ENCODE peak calls at places on chromosome 20, in nine cellular contexts. One of them, this sample, is unnamed.

GRCh38 chr20:25233016-25233772 is 14.7 kb upstream of the PYGB start:
- DNase-seq in neural progenitor cell: peak
- DNase-seq in lower lobe of right lung: peak
- DNase-seq in right lobe of liver: peak
- DNase-seq in uterus: no peak
- DNase-seq in NCI-H345: peak
- DNase-seq in T-helper 1 cell: no peak
- DNase-seq in anterior cingulate cortex: no peak
- DNase-seq in CD8-positive, alpha-beta memory T cell: no peak
- DNase-seq in this sample: peak

GRCh38 chr20:59455392-59456341 is 148.7 kb upstream of the PHACTR3 start:
- DNase-seq in neural progenitor cell: peak
- DNase-seq in CD8-positive, alpha-beta memory T cell: no peak
- DNase-seq in T-helper 1 cell: no peak
- DNase-seq in anterior cingulate cortex: no peak
- DNase-seq in right lobe of liver: no peak
- DNase-seq in lower lobe of right lung: no peak
- DNase-seq in NCI-H345: no peak
- DNase-seq in uterus: no peak
- DNase-seq in this sample: no peak

GRCh38 chr20:3041818-3042504 is 1.5 kb upstream of the GNRH2 start:
- DNase-seq in lower lobe of right lung: no peak
- DNase-seq in CD8-positive, alpha-beta memory T cell: no peak
- DNase-seq in anterior cingulate cortex: no peak
- DNase-seq in NCI-H345: peak
- DNase-seq in uterus: no peak
- DNase-seq in right lobe of liver: peak
- DNase-seq in T-helper 1 cell: no peak
- DNase-seq in neural progenitor cell: no peak
- DNase-seq in this sample: no peak

GRCh38 chr20:1517010-1517409 is 25.8 kb upstream of the SIRPB2 start:
- DNase-seq in neural progenitor cell: no peak
- DNase-seq in T-helper 1 cell: no peak
- DNase-seq in right lobe of liver: no peak
- DNase-seq in NCI-H345: no peak
- DNase-seq in lower lobe of right lung: no peak
- DNase-seq in uterus: no peak
- DNase-seq in CD8-positive, alpha-beta memory T cell: no peak
- DNase-seq in anterior cingulate cortex: no peak
- DNase-seq in this sample: no peak

GRCh38 chr20:63330940-63331339 is 30.2 kb downstream of the CHRNA4 start:
- DNase-seq in T-helper 1 cell: no peak
- DNase-seq in lower lobe of right lung: no peak
- DNase-seq in CD8-positive, alpha-beta memory T cell: no peak
- DNase-seq in anterior cingulate cortex: no peak
- DNase-seq in NCI-H345: no peak
- DNase-seq in uterus: no peak
- DNase-seq in right lobe of liver: no peak
- DNase-seq in neural progenitor cell: peak
- DNase-seq in this sample: no peak

GRCh38 chr20:37711987-37712961 is 18.4 kb downstream of the CTNNBL1 start:
- DNase-seq in right lobe of liver: peak
- DNase-seq in lower lobe of right lung: no peak
- DNase-seq in uterus: no peak
- DNase-seq in NCI-H345: no peak
- DNase-seq in CD8-positive, alpha-beta memory T cell: no peak
- DNase-seq in T-helper 1 cell: no peak
- DNase-seq in anterior cingulate cortex: no peak
- DNase-seq in neural progenitor cell: peak
- DNase-seq in this sample: no peak

GRCh38 chr20:55069951-55070350 is 594.6 kb downstream of the DOK5 start:
- DNase-seq in uterus: no peak
- DNase-seq in anterior cingulate cortex: no peak
- DNase-seq in right lobe of liver: no peak
- DNase-seq in lower lobe of right lung: no peak
- DNase-seq in neural progenitor cell: no peak
- DNase-seq in NCI-H345: no peak
- DNase-seq in T-helper 1 cell: no peak
- DNase-seq in CD8-positive, alpha-beta memory T cell: no peak
- DNase-seq in this sample: no peak

GRCh38 chr20:23126281-23127061 is 40.3 kb upstream of the CD93 start:
- DNase-seq in neural progenitor cell: no peak
- DNase-seq in NCI-H345: no peak
- DNase-seq in T-helper 1 cell: no peak
- DNase-seq in CD8-positive, alpha-beta memory T cell: no peak
- DNase-seq in uterus: no peak
- DNase-seq in anterior cingulate cortex: no peak
- DNase-seq in lower lobe of right lung: no peak
- DNase-seq in right lobe of liver: no peak
- DNase-seq in this sample: no peak

GRCh38 chr20:17712708-17713107 is 12.9 kb downstream of the BANF2 start:
- DNase-seq in NCI-H345: no peak
- DNase-seq in uterus: no peak
- DNase-seq in CD8-positive, alpha-beta memory T cell: no peak
- DNase-seq in anterior cingulate cortex: no peak
- DNase-seq in lower lobe of right lung: no peak
- DNase-seq in neural progenitor cell: no peak
- DNase-seq in T-helper 1 cell: no peak
- DNase-seq in right lobe of liver: no peak
- DNase-seq in this sample: no peak

GRCh38 chr20:24772667-24773066 is 176.4 kb upstream of the CST7 start:
- DNase-seq in anterior cingulate cortex: no peak
- DNase-seq in lower lobe of right lung: no peak
- DNase-seq in NCI-H345: no peak
- DNase-seq in right lobe of liver: peak
- DNase-seq in uterus: no peak
- DNase-seq in T-helper 1 cell: no peak
- DNase-seq in CD8-positive, alpha-beta memory T cell: no peak
- DNase-seq in neural progenitor cell: no peak
- DNase-seq in this sample: no peak

GRCh38 chr20:50680106-50680960 is 11.0 kb downstream of the RIPOR3 start:
- DNase-seq in anterior cingulate cortex: no peak
- DNase-seq in T-helper 1 cell: no peak
- DNase-seq in neural progenitor cell: no peak
- DNase-seq in CD8-positive, alpha-beta memory T cell: no peak
- DNase-seq in uterus: peak
- DNase-seq in NCI-H345: no peak
- DNase-seq in lower lobe of right lung: no peak
- DNase-seq in right lobe of liver: peak
- DNase-seq in this sample: no peak

GRCh38 chr20:43017241-43018030 is 172.3 kb downstream of the PTPRT start:
- DNase-seq in right lobe of liver: no peak
- DNase-seq in neural progenitor cell: no peak
- DNase-seq in anterior cingulate cortex: no peak
- DNase-seq in lower lobe of right lung: no peak
- DNase-seq in NCI-H345: no peak
- DNase-seq in T-helper 1 cell: no peak
- DNase-seq in uterus: no peak
- DNase-seq in CD8-positive, alpha-beta memory T cell: no peak
- DNase-seq in this sample: no peak

GRCh38 chr20:10253750-10254149 is 35.1 kb downstream of the SNAP25 start:
- DNase-seq in anterior cingulate cortex: no peak
- DNase-seq in right lobe of liver: no peak
- DNase-seq in neural progenitor cell: no peak
- DNase-seq in NCI-H345: no peak
- DNase-seq in CD8-positive, alpha-beta memory T cell: no peak
- DNase-seq in lower lobe of right lung: no peak
- DNase-seq in uterus: no peak
- DNase-seq in T-helper 1 cell: no peak
- DNase-seq in this sample: no peak

GRCh38 chr20:13930246-13930645 is 60.2 kb downstream of the SEL1L2 start:
- DNase-seq in right lobe of liver: no peak
- DNase-seq in NCI-H345: no peak
- DNase-seq in neural progenitor cell: no peak
- DNase-seq in uterus: no peak
- DNase-seq in CD8-positive, alpha-beta memory T cell: no peak
- DNase-seq in lower lobe of right lung: no peak
- DNase-seq in anterior cingulate cortex: no peak
- DNase-seq in T-helper 1 cell: no peak
- DNase-seq in this sample: no peak

This sample was measured in mucosa of descending colon.